ENCODE peak calls at places on chromosome 4, in eight cellular contexts. One of them, this sample, is unnamed.

GRCh38 chr4:96486563-96486962 is 646.7 kb downstream of the PDHA2 start:
- DNase-seq in A549: no peak
- DNase-seq in WTC11: no peak
- DNase-seq in lung: no peak
- DNase-seq in epithelial cell of esophagus: peak; percentile 14
- DNase-seq in astrocyte: no peak
- DNase-seq in cardiac muscle cell: no peak
- DNase-seq in AG10803: no peak
- DNase-seq in this sample: no peak

GRCh38 chr4:10183462-10183861 is 66.9 kb upstream of the WDR1 start:
- DNase-seq in A549: no peak
- DNase-seq in WTC11: no peak
- DNase-seq in lung: no peak
- DNase-seq in epithelial cell of esophagus: no peak
- DNase-seq in astrocyte: no peak
- DNase-seq in cardiac muscle cell: no peak
- DNase-seq in AG10803: peak; percentile 22
- DNase-seq in this sample: no peak

GRCh38 chr4:100695039-100695654 is 177.3 kb upstream of the EMCN start:
- DNase-seq in A549: no peak
- DNase-seq in WTC11: no peak
- DNase-seq in lung: no peak
- DNase-seq in epithelial cell of esophagus: no peak
- DNase-seq in astrocyte: no peak
- DNase-seq in cardiac muscle cell: no peak
- DNase-seq in AG10803: no peak
- DNase-seq in this sample: no peak

GRCh38 chr4:41696131-41696530 is 52.4 kb downstream of the PHOX2B start:
- DNase-seq in A549: no peak
- DNase-seq in WTC11: no peak
- DNase-seq in lung: no peak
- DNase-seq in epithelial cell of esophagus: no peak
- DNase-seq in astrocyte: no peak
- DNase-seq in cardiac muscle cell: no peak
- DNase-seq in AG10803: no peak
- DNase-seq in this sample: no peak

GRCh38 chr4:165780735-165781134 is 92.3 kb upstream of the TLL1 start:
- DNase-seq in A549: no peak
- DNase-seq in WTC11: no peak
- DNase-seq in lung: no peak
- DNase-seq in epithelial cell of esophagus: no peak
- DNase-seq in astrocyte: no peak
- DNase-seq in cardiac muscle cell: no peak
- DNase-seq in AG10803: no peak
- DNase-seq in this sample: no peak

GRCh38 chr4:54898163-54898562 is 227.2 kb downstream of the KDR start:
- DNase-seq in A549: no peak
- DNase-seq in WTC11: no peak
- DNase-seq in lung: no peak
- DNase-seq in epithelial cell of esophagus: no peak
- DNase-seq in astrocyte: no peak
- DNase-seq in cardiac muscle cell: no peak
- DNase-seq in AG10803: peak; percentile 48
- DNase-seq in this sample: no peak

GRCh38 chr4:146343199-146343598 is 128.9 kb downstream of the REELD1 start:
- DNase-seq in A549: no peak
- DNase-seq in WTC11: no peak
- DNase-seq in lung: no peak
- DNase-seq in epithelial cell of esophagus: no peak
- DNase-seq in astrocyte: no peak
- DNase-seq in cardiac muscle cell: no peak
- DNase-seq in AG10803: no peak
- DNase-seq in this sample: no peak

GRCh38 chr4:167715176-167715575 is 377.2 kb upstream of the ANXA10 start:
- DNase-seq in A549: no peak
- DNase-seq in WTC11: no peak
- DNase-seq in lung: no peak
- DNase-seq in epithelial cell of esophagus: peak; percentile 44
- DNase-seq in astrocyte: peak; percentile 50
- DNase-seq in cardiac muscle cell: no peak
- DNase-seq in AG10803: no peak
- DNase-seq in this sample: no peak

GRCh38 chr4:113849771-113850170 is 88.2 kb upstream of the CAMK2D start:
- DNase-seq in A549: no peak
- DNase-seq in WTC11: no peak
- DNase-seq in lung: peak; percentile 31
- DNase-seq in epithelial cell of esophagus: no peak
- DNase-seq in astrocyte: peak; percentile 39
- DNase-seq in cardiac muscle cell: peak; percentile 76
- DNase-seq in AG10803: peak; percentile 35
- DNase-seq in this sample: no peak

GRCh38 chr4:151957163-151957562 is 196.4 kb upstream of the GATB start:
- DNase-seq in A549: no peak
- DNase-seq in WTC11: peak; percentile 64
- DNase-seq in lung: no peak
- DNase-seq in epithelial cell of esophagus: no peak
- DNase-seq in astrocyte: peak; percentile 10
- DNase-seq in cardiac muscle cell: peak; percentile 1
- DNase-seq in AG10803: peak; percentile 20
- DNase-seq in this sample: no peak

GRCh38 chr4:10112658-10113284 is 3.8 kb downstream of the WDR1 start:
- DNase-seq in A549: no peak
- DNase-seq in WTC11: no peak
- DNase-seq in lung: no peak
- DNase-seq in epithelial cell of esophagus: no peak
- DNase-seq in astrocyte: no peak
- DNase-seq in cardiac muscle cell: no peak
- DNase-seq in AG10803: no peak
- DNase-seq in this sample: no peak

GRCh38 chr4:49032440-49033161 is 46.5 kb downstream of the CWH43 start:
- DNase-seq in A549: peak; percentile 6
- DNase-seq in WTC11: no peak
- DNase-seq in lung: no peak
- DNase-seq in epithelial cell of esophagus: peak; percentile 42
- DNase-seq in astrocyte: no peak
- DNase-seq in cardiac muscle cell: peak; percentile 0
- DNase-seq in AG10803: peak; percentile 11
- DNase-seq in this sample: no peak

GRCh38 chr4:24770111-24770584 is 25.2 kb upstream of the SOD3 start:
- DNase-seq in A549: no peak
- DNase-seq in WTC11: no peak
- DNase-seq in lung: no peak
- DNase-seq in epithelial cell of esophagus: peak; percentile 87
- DNase-seq in astrocyte: peak; percentile 98
- DNase-seq in cardiac muscle cell: peak; percentile 52
- DNase-seq in AG10803: peak; percentile 88
- DNase-seq in this sample: peak; percentile 64

GRCh38 chr4:6892190-6892908 is 17.3 kb upstream of the TBC1D14 start:
- DNase-seq in A549: peak; percentile 58
- DNase-seq in WTC11: peak; percentile 45
- DNase-seq in lung: no peak
- DNase-seq in epithelial cell of esophagus: peak; percentile 13
- DNase-seq in astrocyte: peak; percentile 63
- DNase-seq in cardiac muscle cell: peak; percentile 61
- DNase-seq in AG10803: peak; percentile 58
- DNase-seq in this sample: peak; percentile 35

GRCh38 chr4:139685180-139685579 is 19.6 kb downstream of the MGST2 start:
- DNase-seq in A549: no peak
- DNase-seq in WTC11: no peak
- DNase-seq in lung: no peak
- DNase-seq in epithelial cell of esophagus: no peak
- DNase-seq in astrocyte: no peak
- DNase-seq in cardiac muscle cell: no peak
- DNase-seq in AG10803: no peak
- DNase-seq in this sample: no peak

GRCh38 chr4:164956766-164957643 is 20.5 kb downstream of the TRIM61 start:
- DNase-seq in A549: peak; percentile 72
- DNase-seq in WTC11: peak; percentile 80
- DNase-seq in lung: peak; percentile 88
- DNase-seq in epithelial cell of esophagus: peak; percentile 76
- DNase-seq in astrocyte: peak; percentile 50
- DNase-seq in cardiac muscle cell: peak; percentile 80
- DNase-seq in AG10803: peak; percentile 71
- DNase-seq in this sample: no peak

GRCh38 chr4:12041828-12042227 is 613.1 kb upstream of the HS3ST1 start:
- DNase-seq in A549: no peak
- DNase-seq in WTC11: peak; percentile 15
- DNase-seq in lung: no peak
- DNase-seq in epithelial cell of esophagus: peak; percentile 1
- DNase-seq in astrocyte: no peak
- DNase-seq in cardiac muscle cell: peak; percentile 52
- DNase-seq in AG10803: no peak
- DNase-seq in this sample: no peak

GRCh38 chr4:177671845-177672244 is 229.6 kb upstream of the AGA start:
- DNase-seq in A549: no peak
- DNase-seq in WTC11: no peak
- DNase-seq in lung: no peak
- DNase-seq in epithelial cell of esophagus: no peak
- DNase-seq in astrocyte: no peak
- DNase-seq in cardiac muscle cell: no peak
- DNase-seq in AG10803: no peak
- DNase-seq in this sample: no peak

DNA sequence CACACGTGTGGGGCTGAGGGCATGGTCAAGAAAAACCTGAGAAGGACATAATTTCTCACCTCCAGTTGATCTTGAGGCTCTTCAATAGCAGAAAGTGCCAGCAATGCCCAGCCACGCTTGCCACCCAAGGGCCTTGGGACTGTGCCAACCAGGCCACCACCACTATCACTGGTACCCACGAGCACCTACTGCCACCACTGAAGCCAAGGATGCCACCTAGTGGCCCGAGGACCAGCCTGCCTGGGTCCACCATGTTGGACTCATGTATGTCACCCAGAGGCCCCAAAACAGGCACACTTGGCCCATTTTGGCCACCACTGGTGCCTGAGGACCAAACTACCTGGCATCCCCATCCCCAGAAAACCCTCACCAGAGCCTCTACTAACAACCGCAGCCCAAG is 191.8 kb downstream of the ADAM29 start:
- DNase-seq in A549: no peak
- DNase-seq in WTC11: peak; percentile 60
- DNase-seq in lung: no peak
- DNase-seq in epithelial cell of esophagus: no peak
- DNase-seq in astrocyte: no peak
- DNase-seq in cardiac muscle cell: no peak
- DNase-seq in AG10803: no peak
- DNase-seq in this sample: no peak
- TF ChIP-seq CTCF in A549: no peak
- TF ChIP-seq CTCF in WTC11: peak; percentile 37
- TF ChIP-seq CTCF in lung: no peak
- TF ChIP-seq CTCF in epithelial cell of esophagus: no peak
- TF ChIP-seq CTCF in astrocyte: no peak
- TF ChIP-seq CTCF in cardiac muscle cell: no peak
- TF ChIP-seq CTCF in AG10803: no peak
- TF ChIP-seq CTCF in this sample: no peak

GRCh38 chr4:124277691-124278090 is 434.8 kb downstream of the ANKRD50 start:
- DNase-seq in A549: no peak
- DNase-seq in WTC11: no peak
- DNase-seq in lung: no peak
- DNase-seq in epithelial cell of esophagus: no peak
- DNase-seq in astrocyte: no peak
- DNase-seq in cardiac muscle cell: no peak
- DNase-seq in AG10803: no peak
- DNase-seq in this sample: no peak

GRCh38 chr4:124276461-124276860 is 436.1 kb downstream of the ANKRD50 start:
- DNase-seq in A549: no peak
- DNase-seq in WTC11: no peak
- DNase-seq in lung: no peak
- DNase-seq in epithelial cell of esophagus: no peak
- DNase-seq in astrocyte: peak; percentile 25
- DNase-seq in cardiac muscle cell: no peak
- DNase-seq in AG10803: no peak
- DNase-seq in this sample: peak; percentile 43

GRCh38 chr4:124282301-124282898 is 430.1 kb downstream of the ANKRD50 start:
- DNase-seq in A549: no peak
- DNase-seq in WTC11: no peak
- DNase-seq in lung: no peak
- DNase-seq in epithelial cell of esophagus: peak; percentile 80
- DNase-seq in astrocyte: no peak
- DNase-seq in cardiac muscle cell: no peak
- DNase-seq in AG10803: no peak
- DNase-seq in this sample: no peak

GRCh38 chr4:124279741-124280140 is 432.8 kb downstream of the ANKRD50 start:
- DNase-seq in A549: no peak
- DNase-seq in WTC11: no peak
- DNase-seq in lung: no peak
- DNase-seq in epithelial cell of esophagus: no peak
- DNase-seq in astrocyte: no peak
- DNase-seq in cardiac muscle cell: no peak
- DNase-seq in AG10803: no peak
- DNase-seq in this sample: no peak

GRCh38 chr4:124278477-124278876 is 434.1 kb downstream of the ANKRD50 start:
- DNase-seq in A549: no peak
- DNase-seq in WTC11: no peak
- DNase-seq in lung: no peak
- DNase-seq in epithelial cell of esophagus: peak; percentile 13
- DNase-seq in astrocyte: peak; percentile 88
- DNase-seq in cardiac muscle cell: peak; percentile 90
- DNase-seq in AG10803: peak; percentile 17
- DNase-seq in this sample: peak; percentile 45
- TF ChIP-seq CTCF in A549: no peak
- TF ChIP-seq CTCF in WTC11: no peak
- TF ChIP-seq CTCF in lung: no peak
- TF ChIP-seq CTCF in epithelial cell of esophagus: no peak
- TF ChIP-seq CTCF in astrocyte: no peak
- TF ChIP-seq CTCF in cardiac muscle cell: no peak
- TF ChIP-seq CTCF in AG10803: no peak
- TF ChIP-seq CTCF in this sample: no peak

GRCh38 chr4:183417356-183417755 is 27.1 kb upstream of the CDKN2AIP start:
- DNase-seq in A549: no peak
- DNase-seq in WTC11: no peak
- DNase-seq in lung: no peak
- DNase-seq in epithelial cell of esophagus: no peak
- DNase-seq in astrocyte: no peak
- DNase-seq in cardiac muscle cell: no peak
- DNase-seq in AG10803: peak; percentile 37
- DNase-seq in this sample: no peak

GRCh38 chr4:183426507-183426906 is 17.9 kb upstream of the CDKN2AIP start:
- DNase-seq in A549: no peak
- DNase-seq in WTC11: no peak
- DNase-seq in lung: no peak
- DNase-seq in epithelial cell of esophagus: no peak
- DNase-seq in astrocyte: no peak
- DNase-seq in cardiac muscle cell: no peak
- DNase-seq in AG10803: no peak
- DNase-seq in this sample: no peak

GRCh38 chr4:183424109-183424751 is 20.2 kb upstream of the CDKN2AIP start:
- DNase-seq in A549: no peak
- DNase-seq in WTC11: no peak
- DNase-seq in lung: no peak
- DNase-seq in epithelial cell of esophagus: no peak
- DNase-seq in astrocyte: no peak
- DNase-seq in cardiac muscle cell: no peak
- DNase-seq in AG10803: no peak
- DNase-seq in this sample: no peak

GRCh38 chr4:183422962-183423653 is 21.3 kb upstream of the CDKN2AIP start:
- DNase-seq in A549: no peak
- DNase-seq in WTC11: no peak
- DNase-seq in lung: no peak
- DNase-seq in epithelial cell of esophagus: peak; percentile 78
- DNase-seq in astrocyte: peak; percentile 67
- DNase-seq in cardiac muscle cell: peak; percentile 25
- DNase-seq in AG10803: peak; percentile 72
- DNase-seq in this sample: peak; percentile 64
- TF ChIP-seq CTCF in A549: no peak
- TF ChIP-seq CTCF in WTC11: no peak
- TF ChIP-seq CTCF in lung: no peak
- TF ChIP-seq CTCF in epithelial cell of esophagus: no peak
- TF ChIP-seq CTCF in astrocyte: no peak
- TF ChIP-seq CTCF in cardiac muscle cell: no peak
- TF ChIP-seq CTCF in AG10803: no peak
- TF ChIP-seq CTCF in this sample: no peak

GRCh38 chr4:16029886-16030285 is 53.9 kb downstream of the PROM1 start:
- DNase-seq in A549: no peak
- DNase-seq in WTC11: no peak
- DNase-seq in lung: no peak
- DNase-seq in epithelial cell of esophagus: no peak
- DNase-seq in astrocyte: no peak
- DNase-seq in cardiac muscle cell: no peak
- DNase-seq in AG10803: peak; percentile 26
- DNase-seq in this sample: no peak
- TF ChIP-seq CTCF in A549: no peak
- TF ChIP-seq CTCF in WTC11: no peak
- TF ChIP-seq CTCF in lung: no peak
- TF ChIP-seq CTCF in epithelial cell of esophagus: no peak
- TF ChIP-seq CTCF in astrocyte: no peak
- TF ChIP-seq CTCF in cardiac muscle cell: no peak
- TF ChIP-seq CTCF in AG10803: no peak
- TF ChIP-seq CTCF in this sample: no peak

This sample was measured in HFFc6.